ENCODE peak calls at places on chromosomes 2 and 18, in ten cellular contexts. One of them, this sample, is unnamed. For H3K36me3 and H3K4me1, the result is how much of the 10 kb centered on the place peaks cover.

GRCh38 chr2:174023591-174024523 is 58.7 kb upstream of the SP3 start:
- DNase-seq in CD4-positive, CD25-positive, alpha-beta regulatory T cell: no peak
- DNase-seq in GM23248: peak
- DNase-seq in neural progenitor cell: peak
- DNase-seq in fibroblast of lung: peak
- DNase-seq in right lobe of liver: no peak
- DNase-seq in CD8-positive, alpha-beta T cell: no peak
- DNase-seq in heart right ventricle: peak
- DNase-seq in heart left ventricle: peak
- DNase-seq in Caco-2: peak
- DNase-seq in this sample: peak

GRCh38 chr2:196036442-196036841 is 32.2 kb downstream of the DNAH7 start:
- DNase-seq in CD4-positive, CD25-positive, alpha-beta regulatory T cell: no peak
- DNase-seq in GM23248: no peak
- DNase-seq in neural progenitor cell: no peak
- DNase-seq in fibroblast of lung: no peak
- DNase-seq in right lobe of liver: no peak
- DNase-seq in CD8-positive, alpha-beta T cell: no peak
- DNase-seq in heart right ventricle: no peak
- DNase-seq in heart left ventricle: no peak
- DNase-seq in Caco-2: no peak
- DNase-seq in this sample: no peak

GRCh38 chr2:44170337-44170736 is 1.7 kb downstream of the PPM1B start:
- DNase-seq in CD4-positive, CD25-positive, alpha-beta regulatory T cell: no peak
- DNase-seq in GM23248: peak
- DNase-seq in neural progenitor cell: peak
- DNase-seq in fibroblast of lung: peak
- DNase-seq in right lobe of liver: no peak
- DNase-seq in CD8-positive, alpha-beta T cell: no peak
- DNase-seq in heart right ventricle: no peak
- DNase-seq in heart left ventricle: no peak
- DNase-seq in Caco-2: no peak
- DNase-seq in this sample: no peak

GRCh38 chr18:59660976-59661743 is 36.1 kb downstream of the CCBE1 start:
- DNase-seq in CD4-positive, CD25-positive, alpha-beta regulatory T cell: no peak
- DNase-seq in GM23248: peak
- DNase-seq in neural progenitor cell: no peak
- DNase-seq in fibroblast of lung: peak
- DNase-seq in right lobe of liver: no peak
- DNase-seq in CD8-positive, alpha-beta T cell: no peak
- DNase-seq in heart right ventricle: no peak
- DNase-seq in heart left ventricle: no peak
- DNase-seq in Caco-2: no peak
- DNase-seq in this sample: no peak

GRCh38 chr2:45964226-45964841 is 312.9 kb downstream of the PRKCE start:
- DNase-seq in CD4-positive, CD25-positive, alpha-beta regulatory T cell: no peak
- DNase-seq in GM23248: peak
- DNase-seq in neural progenitor cell: no peak
- DNase-seq in fibroblast of lung: peak
- DNase-seq in right lobe of liver: peak
- DNase-seq in CD8-positive, alpha-beta T cell: no peak
- DNase-seq in heart right ventricle: peak
- DNase-seq in heart left ventricle: peak
- DNase-seq in Caco-2: no peak
- DNase-seq in this sample: peak

GRCh38 chr18:58255701-58256311 is 211.8 kb downstream of the NEDD4L start:
- DNase-seq in CD4-positive, CD25-positive, alpha-beta regulatory T cell: no peak
- DNase-seq in GM23248: no peak
- DNase-seq in neural progenitor cell: no peak
- DNase-seq in fibroblast of lung: no peak
- DNase-seq in right lobe of liver: no peak
- DNase-seq in CD8-positive, alpha-beta T cell: no peak
- DNase-seq in heart right ventricle: no peak
- DNase-seq in heart left ventricle: peak
- DNase-seq in Caco-2: no peak
- DNase-seq in this sample: no peak

GRCh38 chr2:189486237-189486770 is 45.0 kb downstream of the WDR75 start:
- DNase-seq in CD4-positive, CD25-positive, alpha-beta regulatory T cell: no peak
- DNase-seq in GM23248: no peak
- DNase-seq in neural progenitor cell: no peak
- DNase-seq in fibroblast of lung: no peak
- DNase-seq in right lobe of liver: no peak
- DNase-seq in CD8-positive, alpha-beta T cell: no peak
- DNase-seq in heart right ventricle: no peak
- DNase-seq in heart left ventricle: no peak
- DNase-seq in Caco-2: no peak
- DNase-seq in this sample: no peak

GRCh38 chr18:58354051-58354450 is 274.8 kb downstream of the ALPK2 start:
- DNase-seq in CD4-positive, CD25-positive, alpha-beta regulatory T cell: no peak
- DNase-seq in GM23248: no peak
- DNase-seq in neural progenitor cell: no peak
- DNase-seq in fibroblast of lung: no peak
- DNase-seq in right lobe of liver: no peak
- DNase-seq in CD8-positive, alpha-beta T cell: no peak
- DNase-seq in heart right ventricle: no peak
- DNase-seq in heart left ventricle: no peak
- DNase-seq in Caco-2: no peak
- DNase-seq in this sample: no peak

GRCh38 chr2:71473346-71474035 is 20.1 kb downstream of the DYSF start:
- DNase-seq in CD4-positive, CD25-positive, alpha-beta regulatory T cell: no peak
- DNase-seq in GM23248: no peak
- DNase-seq in neural progenitor cell: no peak
- DNase-seq in fibroblast of lung: no peak
- DNase-seq in right lobe of liver: no peak
- DNase-seq in CD8-positive, alpha-beta T cell: no peak
- DNase-seq in heart right ventricle: no peak
- DNase-seq in heart left ventricle: no peak
- DNase-seq in Caco-2: no peak
- DNase-seq in this sample: no peak

GRCh38 chr2:217988840-217989204 is 14.0 kb downstream of the TNS1 start:
- DNase-seq in CD4-positive, CD25-positive, alpha-beta regulatory T cell: no peak
- DNase-seq in GM23248: peak
- DNase-seq in neural progenitor cell: no peak
- DNase-seq in fibroblast of lung: no peak
- DNase-seq in right lobe of liver: no peak
- DNase-seq in CD8-positive, alpha-beta T cell: no peak
- DNase-seq in heart right ventricle: no peak
- DNase-seq in heart left ventricle: no peak
- DNase-seq in Caco-2: no peak
- DNase-seq in this sample: peak

GRCh38 chr2:108449410-108450200 is 599 bp downstream of the GCC2 start:
- DNase-seq in CD4-positive, CD25-positive, alpha-beta regulatory T cell: peak
- DNase-seq in GM23248: peak
- DNase-seq in neural progenitor cell: no peak
- DNase-seq in fibroblast of lung: peak
- DNase-seq in right lobe of liver: no peak
- DNase-seq in CD8-positive, alpha-beta T cell: peak
- DNase-seq in heart right ventricle: peak
- DNase-seq in heart left ventricle: no peak
- DNase-seq in Caco-2: no peak
- DNase-seq in this sample: no peak

GRCh38 chr18:7457276-7457675 is 109.8 kb upstream of the PTPRM start:
- DNase-seq in CD4-positive, CD25-positive, alpha-beta regulatory T cell: no peak
- DNase-seq in GM23248: no peak
- DNase-seq in neural progenitor cell: no peak
- DNase-seq in fibroblast of lung: no peak
- DNase-seq in right lobe of liver: no peak
- DNase-seq in CD8-positive, alpha-beta T cell: no peak
- DNase-seq in heart right ventricle: no peak
- DNase-seq in heart left ventricle: no peak
- DNase-seq in Caco-2: peak
- DNase-seq in this sample: no peak

DNA sequence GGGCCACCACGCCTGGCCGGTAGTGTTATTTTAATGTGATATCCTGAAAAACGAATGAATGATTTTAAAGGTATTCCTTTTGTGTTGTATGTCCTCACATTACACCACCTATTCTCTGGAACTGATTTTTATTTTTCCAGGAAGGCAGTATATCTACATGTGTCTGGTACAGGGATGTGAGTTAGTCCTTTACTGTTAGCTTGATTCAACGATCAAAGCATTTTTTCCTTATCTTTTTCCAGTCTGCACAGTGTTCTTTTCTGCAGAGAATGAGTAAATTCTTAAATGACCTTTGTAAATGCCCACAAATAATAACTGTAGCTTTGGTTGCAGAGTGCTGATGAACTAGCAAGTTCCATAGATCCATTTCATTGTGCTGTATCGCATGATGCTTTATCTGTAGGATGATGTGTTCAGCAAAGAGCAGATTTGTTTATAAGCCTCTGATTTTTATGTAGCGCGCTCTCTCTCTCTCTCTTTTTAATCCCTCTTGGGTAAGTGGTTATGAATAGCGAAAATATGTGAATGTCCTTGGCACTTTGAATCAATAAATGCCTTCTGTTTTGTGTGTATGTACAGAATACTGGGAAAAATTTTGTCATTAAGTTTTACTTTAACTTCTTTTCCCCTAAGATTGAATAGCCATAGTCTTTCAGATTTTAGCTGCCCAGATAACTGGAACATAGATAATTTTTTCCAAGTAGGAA is 82.5 kb upstream of the EML6 start:
- DNase-seq in CD4-positive, CD25-positive, alpha-beta regulatory T cell: no peak
- DNase-seq in GM23248: no peak
- DNase-seq in neural progenitor cell: no peak
- DNase-seq in fibroblast of lung: no peak
- DNase-seq in right lobe of liver: no peak
- DNase-seq in CD8-positive, alpha-beta T cell: no peak
- DNase-seq in heart right ventricle: no peak
- DNase-seq in heart left ventricle: no peak
- DNase-seq in Caco-2: no peak
- DNase-seq in this sample: no peak
- H3K36me3 ChIP-seq in CD4-positive, CD25-positive, alpha-beta regulatory T cell: half or more
- H3K36me3 ChIP-seq in GM23248: half or more
- H3K36me3 ChIP-seq in neural progenitor cell: under half
- H3K36me3 ChIP-seq in fibroblast of lung: under half
- H3K36me3 ChIP-seq in right lobe of liver: under half
- H3K36me3 ChIP-seq in CD8-positive, alpha-beta T cell: half or more
- H3K36me3 ChIP-seq in heart right ventricle: under half
- H3K36me3 ChIP-seq in heart left ventricle: under half
- H3K36me3 ChIP-seq in Caco-2: under half
- H3K36me3 ChIP-seq in this sample: half or more

DNA sequence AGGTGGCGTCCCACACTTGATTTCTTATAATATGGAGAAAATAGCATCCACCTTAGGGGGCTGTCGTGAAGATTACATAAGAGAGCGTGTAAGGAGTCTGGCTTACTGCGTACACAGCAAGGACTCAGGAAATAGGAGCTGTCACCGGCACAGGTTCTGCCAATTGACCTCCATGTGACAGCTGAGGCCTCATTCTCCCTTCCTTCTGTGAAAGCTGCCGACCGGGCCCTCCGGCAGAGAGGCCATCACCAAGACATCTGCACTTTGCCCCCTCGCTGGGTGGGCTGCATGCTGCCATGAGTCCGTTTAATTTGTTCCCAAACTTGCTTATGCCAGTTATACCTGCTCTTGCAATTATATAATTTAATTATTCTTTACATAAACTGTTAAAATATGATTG is 27.7 kb downstream of the HS1BP3 start:
- DNase-seq in CD4-positive, CD25-positive, alpha-beta regulatory T cell: no peak
- DNase-seq in GM23248: no peak
- DNase-seq in neural progenitor cell: no peak
- DNase-seq in fibroblast of lung: no peak
- DNase-seq in right lobe of liver: no peak
- DNase-seq in CD8-positive, alpha-beta T cell: no peak
- DNase-seq in heart right ventricle: no peak
- DNase-seq in heart left ventricle: no peak
- DNase-seq in Caco-2: peak
- DNase-seq in this sample: peak
- H3K4me1 ChIP-seq in CD4-positive, CD25-positive, alpha-beta regulatory T cell: under half
- H3K4me1 ChIP-seq in GM23248: under half
- H3K4me1 ChIP-seq in neural progenitor cell: under half
- H3K4me1 ChIP-seq in fibroblast of lung: under half
- H3K4me1 ChIP-seq in right lobe of liver: under half
- H3K4me1 ChIP-seq in CD8-positive, alpha-beta T cell: under half
- H3K4me1 ChIP-seq in heart right ventricle: half or more
- H3K4me1 ChIP-seq in heart left ventricle: half or more
- H3K4me1 ChIP-seq in Caco-2: under half
- H3K4me1 ChIP-seq in this sample: under half

GRCh38 chr2:120637847-120638246 is 97.8 kb upstream of the GLI2 start:
- DNase-seq in CD4-positive, CD25-positive, alpha-beta regulatory T cell: no peak
- DNase-seq in GM23248: no peak
- DNase-seq in neural progenitor cell: no peak
- DNase-seq in fibroblast of lung: no peak
- DNase-seq in right lobe of liver: no peak
- DNase-seq in CD8-positive, alpha-beta T cell: no peak
- DNase-seq in heart right ventricle: no peak
- DNase-seq in heart left ventricle: no peak
- DNase-seq in Caco-2: no peak
- DNase-seq in this sample: no peak

GRCh38 chr2:120646994-120647393 is 88.7 kb upstream of the GLI2 start:
- DNase-seq in CD4-positive, CD25-positive, alpha-beta regulatory T cell: no peak
- DNase-seq in GM23248: no peak
- DNase-seq in neural progenitor cell: no peak
- DNase-seq in fibroblast of lung: no peak
- DNase-seq in right lobe of liver: no peak
- DNase-seq in CD8-positive, alpha-beta T cell: no peak
- DNase-seq in heart right ventricle: no peak
- DNase-seq in heart left ventricle: no peak
- DNase-seq in Caco-2: no peak
- DNase-seq in this sample: no peak

GRCh38 chr2:120642646-120643045 is 93.0 kb upstream of the GLI2 start:
- DNase-seq in CD4-positive, CD25-positive, alpha-beta regulatory T cell: no peak
- DNase-seq in GM23248: no peak
- DNase-seq in neural progenitor cell: no peak
- DNase-seq in fibroblast of lung: no peak
- DNase-seq in right lobe of liver: no peak
- DNase-seq in CD8-positive, alpha-beta T cell: no peak
- DNase-seq in heart right ventricle: no peak
- DNase-seq in heart left ventricle: no peak
- DNase-seq in Caco-2: no peak
- DNase-seq in this sample: no peak

GRCh38 chr2:120638450-120638849 is 97.2 kb upstream of the GLI2 start:
- DNase-seq in CD4-positive, CD25-positive, alpha-beta regulatory T cell: no peak
- DNase-seq in GM23248: no peak
- DNase-seq in neural progenitor cell: no peak
- DNase-seq in fibroblast of lung: no peak
- DNase-seq in right lobe of liver: no peak
- DNase-seq in CD8-positive, alpha-beta T cell: no peak
- DNase-seq in heart right ventricle: no peak
- DNase-seq in heart left ventricle: no peak
- DNase-seq in Caco-2: no peak
- DNase-seq in this sample: no peak

GRCh38 chr2:120641366-120641771 is 94.3 kb upstream of the GLI2 start:
- DNase-seq in CD4-positive, CD25-positive, alpha-beta regulatory T cell: no peak
- DNase-seq in GM23248: peak
- DNase-seq in neural progenitor cell: no peak
- DNase-seq in fibroblast of lung: peak
- DNase-seq in right lobe of liver: no peak
- DNase-seq in CD8-positive, alpha-beta T cell: no peak
- DNase-seq in heart right ventricle: no peak
- DNase-seq in heart left ventricle: no peak
- DNase-seq in Caco-2: no peak
- DNase-seq in this sample: no peak
- H3K36me3 ChIP-seq in CD4-positive, CD25-positive, alpha-beta regulatory T cell: under half
- H3K36me3 ChIP-seq in GM23248: under half
- H3K36me3 ChIP-seq in neural progenitor cell: under half
- H3K36me3 ChIP-seq in fibroblast of lung: under half
- H3K36me3 ChIP-seq in right lobe of liver: under half
- H3K36me3 ChIP-seq in CD8-positive, alpha-beta T cell: under half
- H3K36me3 ChIP-seq in heart right ventricle: under half
- H3K36me3 ChIP-seq in heart left ventricle: under half
- H3K36me3 ChIP-seq in Caco-2: under half
- H3K36me3 ChIP-seq in this sample: under half

GRCh38 chr2:171160119-171160629 is 519 bp downstream of the TLK1 start:
- DNase-seq in CD4-positive, CD25-positive, alpha-beta regulatory T cell: peak
- DNase-seq in GM23248: peak
- DNase-seq in neural progenitor cell: peak
- DNase-seq in fibroblast of lung: peak
- DNase-seq in right lobe of liver: peak
- DNase-seq in CD8-positive, alpha-beta T cell: peak
- DNase-seq in heart right ventricle: peak
- DNase-seq in heart left ventricle: peak
- DNase-seq in Caco-2: peak
- DNase-seq in this sample: peak
- H3K4me1 ChIP-seq in CD4-positive, CD25-positive, alpha-beta regulatory T cell: under half
- H3K4me1 ChIP-seq in GM23248: under half
- H3K4me1 ChIP-seq in neural progenitor cell: under half
- H3K4me1 ChIP-seq in fibroblast of lung: under half
- H3K4me1 ChIP-seq in right lobe of liver: under half
- H3K4me1 ChIP-seq in CD8-positive, alpha-beta T cell: under half
- H3K4me1 ChIP-seq in heart right ventricle: under half
- H3K4me1 ChIP-seq in heart left ventricle: under half
- H3K4me1 ChIP-seq in Caco-2: under half
- H3K4me1 ChIP-seq in this sample: under half